ENCODE peak calls at places on chromosome 1, in nine cellular contexts. J, G, M, O, Z, S, K, N and A are unnamed samples. For H3K36me3, the result is how much of the 10 kb centered on the place peaks cover.

GRCh38 chr1:63877816-63878215 is 104.0 kb downstream of the ROR1 start:
- DNase-seq in Z (no peak), M (no peak), K (no peak), S (peak), N (no peak), O (no peak), J (no peak), G (peak), A (no peak)

GRCh38 chr1:37954316-37954971 is 7.6 kb upstream of the INPP5B start:
- DNase-seq in N (no peak), G (no peak), S (no peak), O (no peak), J (no peak), Z (no peak), M (no peak), K (no peak), A (no peak)

GRCh38 chr1:33232716-33233115 is 23.6 kb upstream of the ZNF362 start:
- DNase-seq in O (no peak), G (no peak), N (no peak), K (no peak), Z (no peak), M (no peak), S (no peak), J (no peak), A (no peak)

GRCh38 chr1:198118136-198118535 is 38.7 kb upstream of the NEK7 start:
- DNase-seq in Z (peak), J (peak), G (peak), K (peak), M (no peak), S (peak), O (peak), N (no peak), A (no peak)

GRCh38 chr1:40857737-40858136 is 4.4 kb downstream of the CITED4 start:
- DNase-seq in O (no peak), K (no peak), J (no peak), N (no peak), M (no peak), S (no peak), Z (no peak), G (no peak), A (no peak)

GRCh38 chr1:145719230-145720079 is at the start of gene CD160:
- DNase-seq in K (no peak), S (no peak), G (no peak), N (no peak), Z (no peak), J (no peak), M (no peak), O (no peak), A (no peak)

GRCh38 chr1:237042892-237043576 is 1.1 kb downstream of the RYR2 start:
- DNase-seq in M (no peak), O (no peak), S (no peak), J (peak), N (no peak), G (peak), Z (no peak), K (peak), A (no peak)

GRCh38 chr1:219039755-219040154 is 133.9 kb upstream of the LYPLAL1 start:
- DNase-seq in Z (no peak), O (no peak), G (peak), S (peak), K (no peak), J (no peak), N (no peak), M (no peak), A (no peak)

GRCh38 chr1:228964178-228964819 is 229.0 kb downstream of the RHOU start:
- DNase-seq in N (no peak), G (peak), M (peak), Z (peak), S (peak), J (peak), O (no peak), K (no peak), A (no peak)

GRCh38 chr1:238985312-238985711 is 401.1 kb upstream of the CHRM3 start:
- DNase-seq in S (no peak), K (no peak), M (no peak), G (no peak), Z (no peak), N (no peak), O (no peak), J (no peak), A (no peak)

GRCh38 chr1:30756545-30757195 is 904 bp downstream of the LAPTM5 start:
- DNase-seq in G (peak), S (peak), Z (no peak), M (peak), J (no peak), O (peak), K (peak), N (peak), A (no peak)

GRCh38 chr1:221031890-221032222 is 152.6 kb downstream of the HLX start:
- DNase-seq in G (no peak), O (no peak), S (peak), K (no peak), N (no peak), Z (no peak), M (no peak), J (no peak), A (no peak)

GRCh38 chr1:18957136-18957521 is 653 bp upstream of the IFFO2 start:
- DNase-seq in Z (no peak), S (no peak), K (no peak), M (no peak), N (no peak), J (no peak), G (no peak), O (peak), A (no peak)

DNA sequence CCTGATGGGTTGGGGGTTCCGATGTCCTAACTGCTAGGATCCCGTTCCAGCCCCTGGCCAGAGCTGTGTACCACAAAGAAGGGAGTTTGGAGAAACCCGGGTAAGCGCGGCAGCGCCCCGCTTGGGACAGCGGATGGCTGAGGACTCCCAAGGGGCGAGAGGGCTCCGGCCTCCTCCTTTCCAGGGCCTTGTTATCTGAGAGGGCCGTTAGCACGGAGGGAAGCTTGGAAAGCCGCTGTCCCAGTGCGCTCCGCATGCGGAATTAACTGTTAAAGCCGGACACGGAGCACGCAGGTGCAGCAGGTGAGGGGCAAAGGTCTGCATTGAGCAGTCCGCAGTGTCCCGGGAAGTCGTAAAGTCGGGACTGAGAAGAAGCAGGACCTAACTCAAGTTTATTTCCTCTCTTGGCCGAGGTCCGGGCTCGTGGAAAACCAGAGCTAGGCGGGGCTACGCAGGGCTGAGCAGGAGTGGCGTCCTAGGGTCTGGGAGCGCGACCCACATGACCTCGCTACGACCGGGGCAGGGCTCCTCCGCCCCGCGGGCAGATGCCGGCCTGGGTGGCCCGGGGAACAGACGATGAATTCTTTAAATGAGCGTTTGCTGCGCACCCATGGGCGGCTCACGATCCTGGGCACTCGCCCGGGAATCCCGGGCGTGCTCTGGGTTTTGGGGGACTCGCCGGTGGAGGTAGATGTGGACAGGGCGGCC is 4.5 kb downstream of the LHX4 start:
- DNase-seq in G (no peak), Z (no peak), J (no peak), O (no peak), S (no peak), N (no peak), K (no peak), M (no peak), A (no peak)
- TF ChIP-seq CTCF in G (no peak), Z (no peak), J (no peak), O (no peak), S (no peak), N (no peak), K (no peak), M (no peak), A (no peak)

GRCh38 chr1:1268284-1268682 is 5.4 kb downstream of the UBE2J2 start:
- DNase-seq in M (no peak), N (no peak), S (no peak), G (no peak), Z (no peak), J (no peak), O (no peak), K (no peak), A (no peak)
- H3K36me3 ChIP-seq in M (half or more), N (under half), S (under half), G (under half), Z (under half), J (under half), O (half or more), K (under half), A (under half)

GRCh38 chr1:57017717-57018116 is 51.9 kb upstream of the C8B start:
- DNase-seq in M (no peak), N (no peak), O (no peak), G (no peak), S (no peak), J (no peak), Z (no peak), K (no peak), A (no peak)
- TF ChIP-seq CTCF in M (no peak), N (peak), O (no peak), G (peak), S (peak), J (no peak), Z (no peak), K (no peak), A (no peak)

DNA sequence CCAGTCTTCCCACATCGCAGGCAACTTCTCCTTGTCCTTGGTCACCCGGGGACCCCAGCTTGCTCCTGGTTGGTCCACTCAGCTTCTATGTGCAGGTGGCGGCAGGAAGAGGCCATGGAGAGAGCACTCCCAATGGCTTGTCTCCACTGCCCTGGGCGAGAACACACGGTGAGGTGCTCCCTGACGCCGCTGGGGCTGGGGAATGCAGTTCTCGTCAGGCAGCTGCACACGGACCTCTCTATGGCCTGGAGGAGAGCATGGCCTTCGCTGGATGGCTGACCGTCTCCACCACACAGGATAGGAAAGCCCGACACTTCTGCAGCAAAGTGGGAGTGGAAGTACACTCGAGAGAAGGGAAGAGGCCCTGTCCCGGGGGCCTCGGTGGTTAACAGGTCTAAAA is 11.8 kb downstream of the C1orf174 start:
- DNase-seq in G (no peak), K (no peak), S (no peak), N (no peak), M (no peak), Z (no peak), O (no peak), J (no peak), A (no peak)
- H3K36me3 ChIP-seq in G (under half), K (under half), S (under half), N (under half), M (half or more), Z (under half), O (half or more), J (under half), A (under half)

GRCh38 chr1:226201029-226201593 is 14.6 kb upstream of the ACBD3 start:
- DNase-seq in Z (no peak), S (peak), O (no peak), K (no peak), N (no peak), G (peak), M (no peak), J (no peak), A (no peak)
- TF ChIP-seq CTCF in Z (no peak), S (peak), O (no peak), K (no peak), N (no peak), G (peak), M (no peak), J (no peak), A (no peak)

DNA sequence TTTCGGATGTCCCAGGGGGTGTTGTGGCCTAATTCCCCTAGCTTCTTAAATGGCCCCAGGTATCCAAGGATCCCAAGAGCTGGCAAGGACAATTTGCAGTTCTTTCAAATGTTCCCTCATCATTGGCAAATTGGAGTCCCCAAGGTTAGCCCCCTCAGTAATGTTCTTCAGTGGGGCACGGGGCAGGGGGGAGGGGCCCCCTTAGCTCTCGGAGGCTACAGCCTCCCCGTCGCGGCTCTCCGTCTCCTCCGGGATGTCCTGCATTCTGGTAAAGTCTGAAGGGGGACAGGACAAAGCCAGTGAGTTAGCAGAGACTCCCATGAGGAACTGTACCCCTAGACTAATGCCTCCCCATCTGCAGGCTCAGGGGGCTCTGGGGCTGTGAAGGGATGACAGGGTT is 6.3 kb downstream of the RXFP4 start:
- DNase-seq in Z (no peak), J (no peak), N (no peak), K (no peak), G (no peak), S (no peak), O (no peak), M (no peak), A (no peak)
- H3K36me3 ChIP-seq in Z (under half), J (under half), N (under half), K (under half), G (under half), S (half or more), O (half or more), M (half or more), A (half or more)

GRCh38 chr1:93619507-93620168 is 62.0 kb downstream of the BCAR3 start:
- DNase-seq in G (no peak), K (no peak), S (no peak), N (no peak), Z (no peak), O (no peak), M (no peak), J (no peak), A (no peak)
- TF ChIP-seq CTCF in G (no peak), K (no peak), S (no peak), N (no peak), Z (no peak), O (no peak), M (no peak), J (no peak), A (no peak)

DNA sequence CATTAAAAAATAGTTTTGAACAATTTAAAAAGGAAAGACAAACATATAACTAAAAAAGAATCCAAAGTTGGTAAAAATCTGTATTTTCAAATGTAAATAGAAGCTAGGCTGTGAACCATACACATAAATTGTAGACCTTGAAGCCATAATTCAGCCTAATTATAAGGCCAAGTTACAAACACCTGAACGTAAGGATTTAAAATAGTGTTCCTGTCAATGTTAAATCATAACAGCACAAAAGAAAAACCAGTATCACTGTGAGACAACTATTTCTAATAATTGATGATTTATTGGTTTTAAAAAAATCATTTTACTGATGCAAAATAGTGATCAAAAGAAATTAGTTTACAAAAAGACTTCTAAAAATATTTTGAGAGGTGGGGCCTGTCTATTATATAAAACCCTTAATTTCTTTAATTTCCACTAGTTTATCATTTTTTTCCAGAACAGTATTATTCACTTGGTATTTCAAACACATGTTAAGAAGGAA is 4.4 kb downstream of the IRF2BP2 start:
- DNase-seq in M (no peak), O (no peak), J (no peak), N (no peak), G (no peak), K (no peak), Z (no peak), S (no peak), A (no peak)
- H3K36me3 ChIP-seq in M (under half), O (half or more), J (under half), N (under half), G (under half), K (under half), Z (under half), S (under half), A (under half)